ENCODE peak calls at places on chromosome 20, in four cellular contexts. X is HL-60, M is NAMALWA, L is T1000. A is an unnamed sample.

GRCh38 chr20:59743767-59744485 is 139.6 kb downstream of the PHACTR3 start:
- DNase-seq in X (no peak), M (peak), L (no peak), A (no peak)

GRCh38 chr20:38023181-38024085 is 9.8 kb downstream of the TTI1 start:
- DNase-seq in L (no peak), X (peak), M (no peak), A (no peak)

GRCh38 chr20:50379049-50379990 is 130.9 kb upstream of the PTPN1 start:
- DNase-seq in X (peak), L (peak), M (no peak), A (no peak)

GRCh38 chr20:41352106-41352505 is 11.5 kb downstream of the LPIN3 start:
- DNase-seq in L (no peak), X (no peak), M (no peak), A (no peak)

GRCh38 chr20:48398506-48399449 is 429.0 kb downstream of the PREX1 start:
- DNase-seq in M (peak), X (no peak), L (no peak), A (no peak)

GRCh38 chr20:46012926-46013825 is 4.5 kb downstream of the MMP9 start:
- DNase-seq in L (no peak), M (no peak), X (peak), A (no peak)

GRCh38 chr20:43731469-43731868 is 4.7 kb upstream of the GTSF1L start:
- DNase-seq in M (no peak), X (no peak), L (peak), A (no peak)

GRCh38 chr20:9270831-9271230 is 201.9 kb downstream of the PLCB4 start:
- DNase-seq in M (no peak), L (no peak), X (no peak), A (no peak)

GRCh38 chr20:53565254-53565653 is 28.4 kb downstream of the ZNF217 start:
- DNase-seq in X (no peak), M (no peak), L (no peak), A (no peak)

GRCh38 chr20:49278817-49279676 is 1.2 kb upstream of the ZNFX1 start:
- DNase-seq in M (no peak), L (no peak), X (peak), A (peak)

GRCh38 chr20:40279390-40279789 is 409.6 kb downstream of the MAFB start:
- DNase-seq in M (no peak), X (peak), L (peak), A (no peak)